ENCODE peak calls at places on chromosomes 4 and X, in seven cellular contexts. P is GM23338, M is GM23248, X is OCI-LY7, Q is neural progenitor cell, N is HCT116, D is hepatocyte. K is an unnamed sample. For H3K79me2 and H3K36me3, the result is how much of the 10 kb centered on the place peaks cover.

GRCh38 chr4:37953620-37954325 is 6.4 kb upstream of the PTTG2 start:
- DNase-seq in N (no peak), P (no peak), D (no peak), Q (no peak), X (no peak), M (no peak), K (no peak)

GRCh38 chrX:53441531-53442321 is 7.6 kb upstream of the HSD17B10 start:
- DNase-seq in N (peak), D (peak), Q (peak), P (peak), X (no peak), M (peak), K (peak)

GRCh38 chr4:118772149-118773081 is 63.5 kb downstream of the SEC24D start:
- DNase-seq in M (peak), Q (peak), D (peak), N (peak), X (peak), P (peak), K (peak)

GRCh38 chrX:110316351-110317078 is 1.4 kb downstream of the AMMECR1 start:
- DNase-seq in X (no peak), P (no peak), D (no peak), Q (peak), N (no peak), M (peak), K (peak)

GRCh38 chr4:176193898-176194297 is 1.5 kb downstream of the SPATA4 start:
- DNase-seq in P (no peak), D (no peak), N (peak), Q (no peak), X (no peak), M (peak), K (no peak)

GRCh38 chr4:11702886-11703555 is 274.3 kb upstream of the HS3ST1 start:
- DNase-seq in D (no peak), N (no peak), P (no peak), X (no peak), Q (no peak), M (no peak), K (no peak)

GRCh38 chr4:61662362-61662761 is 462.2 kb downstream of the ADGRL3 start:
- DNase-seq in N (no peak), X (no peak), Q (no peak), M (no peak), D (no peak), P (no peak), K (no peak)

GRCh38 chr4:94595880-94596483 is 144.2 kb downstream of the PDLIM5 start:
- DNase-seq in D (peak), X (peak), Q (peak), P (peak), N (peak), M (peak), K (peak)

GRCh38 chrX:154327026-154327820 is 31.6 kb downstream of the TKTL1 start:
- DNase-seq in P (no peak), Q (no peak), D (no peak), X (peak), M (peak), N (no peak), K (peak)

GRCh38 chr4:108169639-108170038 is 907 bp upstream of the LEF1 start:
- DNase-seq in P (no peak), N (no peak), D (no peak), X (no peak), Q (no peak), M (no peak), K (no peak)

GRCh38 chr4:73706811-73707210 is 33.6 kb upstream of the CXCL8 start:
- DNase-seq in Q (no peak), M (no peak), D (no peak), P (no peak), X (no peak), N (no peak), K (no peak)

GRCh38 chr4:90456891-90457290 is 329.7 kb downstream of the CCSER1 start:
- DNase-seq in P (no peak), X (no peak), Q (no peak), N (no peak), M (no peak), D (no peak), K (no peak)

GRCh38 chr4:24655971-24656370 is 71.6 kb upstream of the DHX15 start:
- DNase-seq in D (peak), P (peak), M (no peak), X (no peak), Q (no peak), N (no peak), K (no peak)

GRCh38 chrX:11242704-11243103 is 50.5 kb upstream of the AMELX start:
- DNase-seq in N (no peak), P (no peak), Q (no peak), M (no peak), D (no peak), X (no peak), K (no peak)

GRCh38 chr4:87270144-87270543 is 49.7 kb upstream of the KLHL8 start:
- DNase-seq in Q (peak), D (peak), M (peak), X (peak), N (peak), P (peak), K (no peak)

GRCh38 chr4:2662598-2662997 is 93.5 kb downstream of the TNIP2 start:
- DNase-seq in M (peak), N (no peak), X (no peak), Q (no peak), P (no peak), D (no peak), K (no peak)

GRCh38 chr4:6658635-6659075 is 18.2 kb downstream of the MRFAP1 start:
- DNase-seq in N (no peak), X (no peak), Q (peak), D (peak), M (peak), P (peak), K (no peak)

GRCh38 chrX:18861436-18861950 is 122.4 kb downstream of the PHKA2 start:
- DNase-seq in N (no peak), D (no peak), M (no peak), Q (no peak), P (no peak), X (no peak), K (no peak)

GRCh38 chr4:115154826-115155225 is 41.4 kb upstream of the NDST4 start:
- DNase-seq in P (peak), N (no peak), M (peak), D (no peak), X (no peak), Q (peak), K (no peak)

GRCh38 chrX:118459494-118459893 is 36.1 kb upstream of the DOCK11 start:
- DNase-seq in P (peak), N (no peak), Q (peak), X (peak), D (peak), M (peak), K (peak)

GRCh38 chr4:184787766-184788503 is 37.8 kb downstream of the ACSL1 start:
- DNase-seq in N (no peak), X (no peak), Q (no peak), M (no peak), P (no peak), D (no peak), K (no peak)

GRCh38 chr4:138414202-138414601 is 172.1 kb upstream of the SLC7A11 start:
- DNase-seq in P (no peak), N (no peak), M (no peak), D (no peak), Q (no peak), X (no peak), K (no peak)

GRCh38 chrX:97389761-97390192 is 506.1 kb downstream of the RPA4 start:
- DNase-seq in D (peak), P (no peak), Q (no peak), X (no peak), N (peak), M (peak), K (no peak)

GRCh38 chrX:103417370-103417769 is 41.0 kb downstream of the BEX3 start:
- DNase-seq in N (no peak), Q (no peak), P (peak), D (no peak), X (no peak), M (no peak), K (no peak)

GRCh38 chrX:82748901-82749505 is 759.1 kb upstream of the POU3F4 start:
- DNase-seq in D (no peak), X (no peak), P (peak), N (no peak), M (peak), Q (no peak), K (no peak)

GRCh38 chrX:149286940-149287349 is 218.2 kb downstream of the IDS start:
- DNase-seq in N (peak), Q (peak), X (peak), P (peak), D (peak), M (peak), K (peak)

DNA sequence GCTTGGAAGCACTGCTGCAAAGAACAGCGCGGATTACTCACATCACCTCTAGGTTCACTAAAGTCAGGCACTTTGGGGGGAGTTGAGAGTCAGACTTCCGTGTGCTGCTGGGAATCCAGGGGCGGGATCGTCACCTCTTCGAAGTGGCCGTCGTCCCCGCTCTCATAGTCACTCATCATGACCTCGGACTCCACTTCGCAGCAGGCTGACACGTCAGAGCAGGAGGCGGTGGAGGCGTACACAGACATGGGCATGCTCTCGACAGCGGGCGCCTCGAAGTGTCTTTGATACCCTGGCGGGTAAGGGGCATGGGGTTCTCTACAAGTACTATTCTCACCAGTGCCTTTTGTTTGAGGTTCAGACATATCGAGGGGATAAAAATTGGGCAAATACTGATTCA is 33.1 kb upstream of the MTNR1A start:
- DNase-seq in N (no peak), Q (no peak), M (no peak), D (no peak), X (no peak), P (no peak), K (no peak)
- H3K79me2 ChIP-seq in N (half or more), Q (under half), M (under half), D (under half), X (under half), P (under half), K (under half)

DNA sequence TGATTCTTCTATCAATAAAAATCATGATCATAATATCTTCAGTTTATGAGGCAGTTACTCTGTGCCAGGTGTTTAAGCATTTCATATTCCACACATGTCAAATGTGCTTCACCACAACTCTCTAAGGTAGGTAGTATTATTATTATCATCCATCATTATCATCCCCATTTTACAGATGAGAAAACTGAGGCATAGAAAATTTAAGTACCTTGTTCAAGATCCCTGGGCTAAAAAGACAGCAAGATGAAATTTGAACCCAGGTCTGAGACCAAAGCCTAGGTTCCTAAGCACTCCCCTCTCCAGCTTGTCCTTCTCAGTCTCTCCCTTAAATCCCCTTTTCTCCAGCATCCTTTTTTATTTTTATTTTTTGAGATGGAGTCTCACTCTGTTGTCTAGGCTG is 33.4 kb downstream of the SEPTIN6 start:
- DNase-seq in X (no peak), D (no peak), N (no peak), P (no peak), M (no peak), Q (no peak), K (no peak)
- H3K36me3 ChIP-seq in X (half or more), D (under half), N (under half), P (under half), M (under half), Q (under half), K (under half)

GRCh38 chr4:4625488-4625887 is 83.6 kb upstream of the STX18 start:
- DNase-seq in N (no peak), Q (no peak), X (no peak), M (peak), D (no peak), P (no peak), K (no peak)
- TF ChIP-seq EZH2phosphoT487 in N (no peak), Q (no peak), X (no peak), M (peak), D (no peak), P (no peak), K (no peak)

DNA sequence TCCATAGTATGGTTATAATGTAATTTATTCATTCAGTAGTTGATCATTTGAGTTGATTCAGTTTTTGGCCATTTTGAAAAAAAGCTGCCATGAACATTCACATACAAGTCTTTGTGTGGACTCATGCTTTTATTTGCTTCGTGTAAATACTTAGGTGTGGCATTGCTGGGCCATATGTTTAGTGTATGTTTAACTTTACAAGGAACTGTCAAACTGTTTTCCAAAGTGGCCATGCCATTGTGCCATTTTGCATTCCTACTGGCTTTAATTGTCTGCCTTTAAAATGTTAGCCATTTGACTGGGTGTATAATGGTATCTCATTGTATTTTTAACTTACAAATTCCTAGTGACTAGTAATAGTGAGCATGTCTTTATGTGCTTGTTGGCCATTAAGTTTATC is 8.8 kb downstream of the MTM1 start:
- DNase-seq in N (no peak), M (no peak), P (no peak), D (no peak), Q (no peak), X (no peak), K (no peak)
- H3K79me2 ChIP-seq in N (under half), M (half or more), P (under half), D (half or more), Q (under half), X (under half), K (half or more)

DNA sequence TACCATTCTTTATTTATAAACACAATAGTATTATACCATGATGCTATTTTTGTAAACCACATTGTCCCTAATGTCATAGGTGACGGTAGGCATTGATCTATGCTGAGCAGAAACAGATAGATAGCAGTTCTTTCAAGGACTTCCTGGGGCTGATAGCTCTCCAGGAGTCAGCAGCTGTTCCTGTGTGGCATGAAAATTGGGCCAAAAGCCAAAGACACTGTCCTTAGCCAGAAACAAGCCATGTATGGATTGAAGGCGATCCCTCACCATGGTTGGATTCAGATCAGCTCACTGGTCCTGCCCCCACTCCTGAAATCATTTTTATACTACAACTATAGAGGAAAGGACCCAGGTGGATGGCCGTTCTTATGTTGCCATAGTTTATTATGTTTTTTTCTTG is 53.6 kb downstream of the DDX60 start:
- DNase-seq in D (no peak), Q (no peak), M (no peak), P (no peak), N (no peak), X (no peak), K (no peak)
- H3K36me3 ChIP-seq in D (under half), Q (under half), M (under half), P (under half), N (under half), X (under half), K (under half)

GRCh38 chr4:20297800-20298199 is 46.1 kb downstream of the SLIT2 start:
- DNase-seq in N (no peak), P (no peak), Q (no peak), X (no peak), D (no peak), M (no peak), K (no peak)
- TF ChIP-seq EZH2phosphoT487 in N (no peak), P (no peak), Q (no peak), X (no peak), D (no peak), M (no peak), K (no peak)

DNA sequence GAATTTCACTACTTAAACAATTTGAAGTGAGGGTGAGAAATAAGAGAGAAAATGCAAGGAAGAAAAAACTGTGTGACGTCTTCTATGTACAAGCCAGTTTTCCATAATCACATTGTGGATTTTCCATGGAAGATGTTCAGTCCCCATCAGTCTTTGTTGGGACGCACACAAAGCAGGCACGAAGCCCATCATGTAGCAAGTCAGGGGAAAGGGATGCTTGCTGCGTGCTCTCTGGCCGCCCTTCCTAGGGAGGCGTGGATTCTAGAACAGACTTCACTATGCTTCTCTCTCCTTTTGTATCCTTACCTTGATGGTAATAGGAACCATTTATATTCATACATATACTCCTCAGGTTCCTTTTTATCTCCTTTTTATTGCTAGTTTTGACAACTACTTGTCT is 54.8 kb downstream of the RBPJ start:
- DNase-seq in M (no peak), P (no peak), D (no peak), Q (no peak), X (no peak), N (no peak), K (no peak)
- H3K79me2 ChIP-seq in M (half or more), P (half or more), D (half or more), Q (half or more), X (under half), N (half or more), K (half or more)

GRCh38 chr4:147628415-147628814 is 11.2 kb downstream of the TMEM184C start:
- DNase-seq in P (peak), Q (no peak), X (no peak), N (no peak), D (no peak), M (no peak), K (no peak)

GRCh38 chr4:147638365-147638764 is 21.2 kb downstream of the TMEM184C start:
- DNase-seq in Q (no peak), D (no peak), X (no peak), N (no peak), M (no peak), P (peak), K (no peak)

GRCh38 chr4:147635348-147635747 is 18.2 kb downstream of the TMEM184C start:
- DNase-seq in P (no peak), Q (no peak), D (no peak), X (no peak), N (no peak), M (no peak), K (no peak)

GRCh38 chr4:147633643-147634042 is 16.4 kb downstream of the TMEM184C start:
- DNase-seq in M (no peak), D (no peak), X (no peak), P (no peak), Q (no peak), N (no peak), K (no peak)

GRCh38 chr4:147633113-147633512 is 15.9 kb downstream of the TMEM184C start:
- DNase-seq in P (no peak), Q (no peak), M (no peak), X (no peak), D (no peak), N (no peak), K (no peak)
- H3K36me3 ChIP-seq in P (under half), Q (under half), M (half or more), X (half or more), D (under half), N (under half), K (under half)

DNA sequence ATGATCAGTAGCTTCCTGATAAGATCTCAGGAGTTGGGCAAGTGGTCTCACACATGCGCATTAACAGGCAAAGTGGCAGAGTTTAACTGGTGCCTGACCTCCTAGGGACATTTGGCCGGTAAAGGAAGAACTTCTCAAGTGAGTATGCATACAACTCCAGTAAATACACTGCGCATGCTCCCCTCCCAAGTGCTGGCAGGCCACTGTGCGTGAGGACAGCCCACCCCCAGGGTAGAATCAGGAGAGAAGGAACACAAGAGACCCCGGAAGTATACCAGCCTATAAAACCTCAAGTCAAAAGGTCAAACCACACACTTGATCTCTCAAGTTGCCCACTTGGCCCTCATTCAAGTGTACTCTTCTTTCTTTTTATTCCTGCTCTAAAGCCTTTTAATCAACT is 225.5 kb upstream of the ANKRD50 start:
- DNase-seq in N (no peak), P (no peak), X (no peak), D (no peak), M (no peak), Q (no peak), K (no peak)
- TF ChIP-seq EZH2phosphoT487 in N (no peak), P (no peak), X (no peak), D (no peak), M (no peak), Q (no peak), K (no peak)

K was measured in MM.1S.